ENCODE peak calls at places on chromosomes 2 and 18, in ten cellular contexts. N is lower lobe of right lung, C is tibial artery, J is PC-9, E is IMR-90, Z is sigmoid colon, Q is HAP-1, Y is vagina, K is gastrocnemius medialis, X is thoracic aorta. L is an unnamed sample. For H3K4me1 and H3K27me3, the result is how much of the 10 kb centered on the place peaks cover.

GRCh38 chr2:68594041-68594440 is 49.3 kb upstream of the PROKR1 start:
- DNase-seq in Q (no peak), K (no peak), Z (no peak), N (no peak), E (no peak), Y (no peak), J (no peak), C (no peak), X (no peak), L (no peak)

GRCh38 chr2:205692095-205692494 is 9.8 kb downstream of the NRP2 start:
- DNase-seq in N (no peak), X (no peak), J (no peak), C (no peak), Y (no peak), Z (no peak), E (peak), Q (no peak), K (no peak), L (no peak)

GRCh38 chr2:239858179-239858578 is 167.0 kb downstream of the NDUFA10 start:
- DNase-seq in C (no peak), Z (no peak), Y (peak), N (no peak), Q (no peak), X (no peak), E (no peak), K (no peak), J (no peak), L (no peak)

GRCh38 chr2:124283090-124283489 is 258.0 kb downstream of the CNTNAP5 start:
- DNase-seq in E (no peak), Z (no peak), X (no peak), Q (peak), Y (no peak), C (no peak), N (no peak), J (peak), K (no peak), L (no peak)

GRCh38 chr2:204187513-204188088 is 251.0 kb downstream of the ICOS start:
- DNase-seq in X (no peak), Q (no peak), J (no peak), K (no peak), C (no peak), N (no peak), E (no peak), Z (no peak), Y (no peak), L (no peak)

GRCh38 chr2:122145805-122146204 is 390.4 kb downstream of the TSN start:
- DNase-seq in K (no peak), J (no peak), Q (no peak), Y (peak), N (no peak), X (no peak), C (no peak), Z (no peak), E (no peak), L (no peak)

GRCh38 chr2:215105607-215106354 is 32.6 kb downstream of the ABCA12 start:
- DNase-seq in Q (no peak), K (no peak), Y (no peak), Z (no peak), C (no peak), N (no peak), E (peak), X (no peak), J (peak), L (no peak)

GRCh38 chr2:119428488-119429224 is 3.0 kb upstream of the TMEM37 start:
- DNase-seq in X (no peak), C (peak), E (no peak), Z (no peak), J (no peak), N (peak), Y (no peak), K (peak), Q (no peak), L (no peak)

GRCh38 chr2:3778841-3779505 is 75.6 kb downstream of the DCDC2C start:
- DNase-seq in J (no peak), Y (no peak), K (no peak), Z (no peak), X (no peak), E (no peak), N (no peak), Q (no peak), C (no peak), L (no peak)

GRCh38 chr2:14234911-14235310 is 397.6 kb upstream of the LRATD1 start:
- DNase-seq in Z (no peak), J (no peak), E (no peak), X (no peak), N (no peak), K (no peak), Q (no peak), C (no peak), Y (no peak), L (no peak)

GRCh38 chr2:228446732-228447131 is 265.2 kb upstream of the SPHKAP start:
- DNase-seq in Y (no peak), Z (no peak), Q (peak), C (no peak), J (no peak), X (no peak), K (no peak), N (no peak), E (no peak), L (no peak)

GRCh38 chr18:52451851-52452250 is 111.9 kb downstream of the DCC start:
- DNase-seq in K (no peak), E (no peak), Q (no peak), C (no peak), X (no peak), N (no peak), Y (no peak), Z (no peak), J (no peak), L (no peak)

GRCh38 chr2:80852808-80853139 is 548.2 kb upstream of the LRRTM1 start:
- DNase-seq in Y (no peak), C (no peak), N (no peak), J (no peak), E (no peak), K (no peak), Q (peak), Z (no peak), X (no peak), L (no peak)

GRCh38 chr2:158131483-158131912 is 29.8 kb downstream of the UPP2 start:
- DNase-seq in Y (no peak), K (no peak), X (no peak), Z (no peak), C (no peak), J (no peak), E (no peak), N (no peak), Q (no peak), L (no peak)

GRCh38 chr2:158134655-158135054 is 33.0 kb downstream of the UPP2 start:
- DNase-seq in K (no peak), C (no peak), E (no peak), Q (no peak), N (no peak), J (no peak), X (no peak), Z (no peak), Y (no peak), L (no peak)

GRCh38 chr2:158130832-158131473 is 29.3 kb downstream of the UPP2 start:
- DNase-seq in C (no peak), N (no peak), Z (no peak), X (no peak), Q (no peak), J (no peak), K (no peak), E (no peak), Y (no peak), L (no peak)

GRCh38 chr2:158134055-158134454 is 32.4 kb downstream of the UPP2 start:
- DNase-seq in C (no peak), J (no peak), N (no peak), X (no peak), Z (no peak), K (no peak), Y (no peak), Q (no peak), E (no peak), L (no peak)

DNA sequence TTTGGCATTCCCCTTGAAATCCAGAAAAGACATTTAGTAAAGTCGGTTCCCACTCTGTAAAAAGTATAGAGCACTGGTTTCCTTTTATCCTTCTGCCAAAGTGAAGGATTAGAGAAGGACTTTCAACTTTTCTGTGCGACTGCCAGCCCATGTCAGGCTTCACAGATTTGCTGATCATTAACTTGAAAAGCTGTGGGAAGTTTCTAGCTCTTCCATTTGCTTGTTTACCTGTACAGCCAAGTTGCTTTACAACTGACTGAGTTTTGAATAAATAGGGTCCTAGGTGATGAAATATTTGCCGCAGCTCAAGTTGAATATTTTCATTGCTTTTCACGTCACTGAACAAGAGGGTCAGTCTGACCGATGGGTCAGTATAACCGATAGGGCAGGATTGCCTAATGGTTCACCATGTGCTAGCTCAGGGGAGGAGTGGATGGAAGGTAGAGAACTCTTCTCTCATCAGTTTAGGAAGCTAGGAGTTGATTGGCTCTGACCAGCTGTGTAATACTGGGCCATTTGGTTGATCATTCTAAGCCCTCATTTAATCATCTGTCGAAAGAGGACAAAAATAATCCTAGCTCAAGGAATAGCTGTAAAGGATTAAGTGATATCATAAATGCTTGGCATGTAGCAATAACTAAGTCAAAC is 30.4 kb downstream of the UPP2 start:
- DNase-seq in K (no peak), Z (no peak), J (no peak), E (no peak), X (no peak), Q (no peak), C (no peak), N (no peak), Y (no peak), L (no peak)
- H3K4me1 ChIP-seq in K (under half), Z (under half), J (under half), E (under half), X (under half), Q (under half), C (under half), N (under half), Y (under half), L (under half)

GRCh38 chr2:175003875-175004729 is 1.1 kb downstream of the CHN1 start:
- DNase-seq in X (no peak), J (no peak), K (no peak), Q (peak), N (no peak), Y (no peak), E (no peak), C (no peak), Z (no peak), L (no peak)

GRCh38 chr2:175007510-175007909 is 2.3 kb upstream of the CHN1 start:
- DNase-seq in Z (no peak), E (no peak), X (no peak), Y (no peak), C (no peak), K (no peak), J (no peak), Q (no peak), N (no peak), L (no peak)

GRCh38 chr2:175004730-175004979 is 526 bp downstream of the CHN1 start:
- DNase-seq in Y (no peak), C (no peak), K (no peak), Z (no peak), Q (peak), N (no peak), X (no peak), E (no peak), J (no peak), L (no peak)

GRCh38 chr2:175002547-175003274 is 2.5 kb downstream of the CHN1 start:
- DNase-seq in Z (no peak), Y (no peak), J (no peak), X (no peak), K (no peak), E (no peak), Q (no peak), N (no peak), C (no peak), L (no peak)

DNA sequence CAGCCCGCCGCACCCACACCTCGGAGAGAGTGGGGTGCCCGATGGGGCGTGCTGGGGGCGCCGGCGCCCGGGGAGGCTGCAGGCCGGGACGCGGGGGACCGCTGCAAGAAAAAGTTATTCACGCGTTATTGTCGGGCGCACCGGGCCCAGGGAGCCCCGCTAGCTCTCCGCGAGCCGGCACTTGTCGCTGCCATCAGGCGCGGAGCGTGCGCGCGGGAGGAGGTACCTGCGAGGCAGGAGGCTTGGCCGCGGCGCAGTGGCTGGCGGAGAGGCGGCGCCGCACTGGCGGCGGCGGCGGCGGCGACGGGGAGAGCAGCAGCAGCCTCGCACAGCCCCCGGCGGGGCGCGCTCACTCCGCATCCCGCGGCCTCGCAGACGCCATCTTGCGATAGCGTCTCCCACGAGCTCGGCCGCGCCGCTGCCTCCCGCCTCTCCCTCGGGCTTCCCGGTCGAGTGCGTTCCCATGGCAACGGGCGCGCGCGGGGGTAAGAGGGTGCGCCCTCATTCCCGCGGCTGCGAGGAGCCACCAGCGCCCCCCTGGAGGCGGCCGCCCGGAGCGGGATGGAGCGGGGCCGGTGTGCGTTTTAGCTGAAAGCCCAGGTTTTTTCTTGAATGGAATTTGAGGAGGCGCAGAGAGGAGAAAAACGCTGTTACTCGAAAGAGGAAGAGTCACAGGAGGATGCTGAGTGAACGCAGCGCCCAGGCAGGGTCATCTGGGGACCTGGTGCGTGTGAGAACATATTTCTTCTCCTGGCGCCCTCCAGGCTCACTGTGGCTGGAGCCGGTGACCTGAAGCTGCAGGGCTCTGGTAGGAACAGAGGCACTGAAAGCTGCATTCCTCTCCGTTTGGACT is at the start of gene CHN1:
- DNase-seq in K (no peak), X (peak), Q (peak), Z (peak), N (peak), E (peak), Y (no peak), J (peak), C (peak), L (peak)
- H3K27me3 ChIP-seq in K (under half), X (under half), Q (under half), Z (under half), N (under half), E (under half), Y (under half), J (under half), C (under half), L (under half)

DNA sequence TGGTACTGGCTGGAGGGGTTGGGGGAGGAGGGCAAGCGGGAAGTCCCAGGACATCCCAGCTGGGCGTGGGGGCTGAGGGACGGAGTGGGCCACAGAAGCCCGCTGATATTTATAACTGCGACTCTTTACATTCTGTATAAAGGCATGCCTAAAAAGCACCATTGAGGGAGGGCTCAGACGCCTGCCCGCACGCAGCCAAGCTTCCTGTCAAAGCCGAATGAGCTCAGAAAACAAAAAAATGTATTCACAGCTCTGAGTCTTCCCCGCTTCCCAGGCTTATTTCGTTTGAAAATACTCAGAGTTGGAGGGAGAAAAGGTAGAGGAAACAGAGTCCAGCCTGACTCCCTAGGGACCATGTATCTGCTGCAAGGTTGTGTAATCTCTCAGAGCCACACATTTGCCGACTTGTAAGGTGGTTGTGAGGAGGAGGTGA is 170.2 kb upstream of the HAAO start:
- DNase-seq in Q (no peak), Y (no peak), N (no peak), Z (no peak), C (no peak), E (peak), J (no peak), K (no peak), X (no peak), L (no peak)
- H3K4me1 ChIP-seq in Q (under half), Y (half or more), N (half or more), Z (half or more), C (half or more), E (under half), J (half or more), K (half or more), X (half or more), L (under half)

GRCh38 chr2:95043300-95043786 is 17.8 kb downstream of the MAL start:
- DNase-seq in Q (no peak), X (no peak), Y (no peak), K (peak), Z (peak), J (no peak), E (peak), N (peak), C (no peak), L (peak)

GRCh38 chr2:95041824-95042442 is 16.4 kb downstream of the MAL start:
- DNase-seq in Q (no peak), X (no peak), Z (no peak), K (no peak), N (no peak), C (no peak), J (no peak), Y (no peak), E (no peak), L (no peak)

GRCh38 chr2:95044598-95044997 is 19.1 kb downstream of the MAL start:
- DNase-seq in Y (no peak), N (no peak), C (no peak), E (no peak), Z (peak), K (no peak), J (no peak), X (no peak), Q (no peak), L (no peak)

GRCh38 chr2:95041060-95041823 is 15.7 kb downstream of the MAL start:
- DNase-seq in Y (no peak), J (no peak), Q (no peak), Z (peak), C (no peak), E (no peak), X (no peak), K (no peak), N (no peak), L (no peak)

GRCh38 chr2:95042472-95043271 is 17.2 kb downstream of the MAL start:
- DNase-seq in Q (no peak), X (no peak), K (no peak), Z (peak), E (no peak), N (no peak), J (peak), C (no peak), Y (no peak), L (peak)
- H3K27me3 ChIP-seq in Q (under half), X (under half), K (under half), Z (under half), E (under half), N (under half), J (under half), C (under half), Y (under half), L (under half)

GRCh38 chr18:378039-378438 is 110.2 kb upstream of the THOC1 start:
- DNase-seq in Y (no peak), X (no peak), Z (peak), K (no peak), E (no peak), Q (no peak), N (no peak), J (no peak), C (no peak), L (no peak)

GRCh38 chr18:379665-380356 is 112.0 kb upstream of the THOC1 start:
- DNase-seq in Y (no peak), K (no peak), Q (no peak), N (peak), E (peak), X (no peak), Z (peak), C (peak), J (no peak), L (no peak)

GRCh38 chr18:374735-375168 is 106.9 kb upstream of the THOC1 start:
- DNase-seq in X (no peak), Z (peak), J (no peak), K (peak), Q (no peak), E (no peak), C (peak), Y (no peak), N (no peak), L (peak)

GRCh38 chr18:377088-377487 is 109.2 kb upstream of the THOC1 start:
- DNase-seq in X (no peak), Z (no peak), J (no peak), N (no peak), Y (no peak), C (no peak), E (no peak), Q (no peak), K (no peak), L (no peak)

DNA sequence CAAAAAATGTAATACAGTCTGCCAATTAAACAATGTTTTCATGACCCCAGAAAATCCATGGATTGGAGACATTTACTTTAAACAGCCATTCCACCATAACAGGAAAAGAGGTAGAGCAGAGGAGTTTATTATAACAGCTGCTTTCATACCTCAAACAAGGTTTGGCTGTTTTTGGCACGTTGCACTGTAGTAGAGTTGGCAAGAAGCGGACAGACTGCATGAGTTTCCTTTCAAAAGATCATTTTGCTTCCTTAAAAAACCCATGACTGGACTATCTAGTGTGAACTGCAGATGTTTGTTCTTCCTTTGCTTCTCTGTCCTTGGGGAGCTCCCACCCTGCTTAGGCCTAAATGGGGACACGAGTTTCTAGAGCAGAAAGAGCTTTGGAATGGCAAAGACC is 108.5 kb upstream of the THOC1 start:
- DNase-seq in X (no peak), Q (no peak), C (peak), Z (peak), K (no peak), N (no peak), E (peak), Y (no peak), J (no peak), L (no peak)
- H3K4me1 ChIP-seq in X (under half), Q (under half), C (under half), Z (half or more), K (under half), N (half or more), E (under half), Y (under half), J (under half), L (under half)

GRCh38 chr2:232242316-232242715 is 136.2 kb upstream of the ALPP start:
- DNase-seq in J (no peak), Y (no peak), Z (no peak), E (no peak), N (no peak), Q (no peak), K (no peak), X (no peak), C (no peak), L (no peak)
- H3K27me3 ChIP-seq in J (under half), Y (under half), Z (under half), E (under half), N (under half), Q (under half), K (under half), X (under half), C (under half), L (under half)

GRCh38 chr2:128752691-128753263 is 434.1 kb upstream of the HS6ST1 start:
- DNase-seq in K (no peak), E (no peak), Q (no peak), Z (no peak), C (no peak), N (no peak), Y (no peak), J (no peak), X (no peak), L (no peak)
- H3K4me1 ChIP-seq in K (under half), E (under half), Q (under half), Z (under half), C (under half), N (under half), Y (under half), J (under half), X (under half), L (under half)

L was measured in psoas muscle.